ENCODE peak calls at places on chromosomes 7 and 10, in seven cellular contexts. M, T, Q, X, F, D and R are unnamed samples.
A peak's percentile ranks its signal among the peaks of the same experiment; 100 is the strongest.

GRCh38 chr10:70115948-70116682 is 16.5 kb downstream of the AIFM2 start:
- DNase-seq in M (peak; percentile 53), T (peak; percentile 59), Q (peak; percentile 76), X (no peak), F (peak; percentile 41), D (no peak), R (peak; percentile 42)

GRCh38 chr10:60448246-60448645 is 58.6 kb upstream of the ANK3 start:
- DNase-seq in M (no peak), T (no peak), Q (no peak), X (no peak), F (no peak), D (no peak), R (no peak)

GRCh38 chr10:104387130-104387888 is 33.7 kb downstream of the CFAP58 start:
- DNase-seq in M (peak; percentile 33), T (no peak), Q (no peak), X (no peak), F (no peak), D (no peak), R (no peak)

GRCh38 chr10:122162566-122163181 is 108.4 kb upstream of the BTBD16 start:
- DNase-seq in M (no peak), T (no peak), Q (no peak), X (no peak), F (no peak), D (no peak), R (no peak)

GRCh38 chr7:29968683-29969457 is 20.7 kb downstream of the SCRN1 start:
- DNase-seq in M (no peak), T (no peak), Q (no peak), X (peak; percentile 28), F (peak; percentile 92), D (no peak), R (peak; percentile 70)

GRCh38 chr7:4169505-4169904 is 512.6 kb upstream of the FOXK1 start:
- DNase-seq in M (no peak), T (no peak), Q (no peak), X (no peak), F (no peak), D (no peak), R (peak; percentile 17)

GRCh38 chr7:45451636-45452035 is 122.5 kb upstream of the ADCY1 start:
- DNase-seq in M (no peak), T (no peak), Q (no peak), X (no peak), F (peak; percentile 17), D (no peak), R (no peak)

GRCh38 chr7:974172-974571 is 1.2 kb downstream of the COX19 start:
- DNase-seq in M (peak; percentile 55), T (no peak), Q (no peak), X (no peak), F (peak; percentile 25), D (no peak), R (peak; percentile 47)

GRCh38 chr10:92279297-92279696 is 11.6 kb downstream of the CPEB3 start:
- DNase-seq in M (no peak), T (no peak), Q (no peak), X (no peak), F (peak; percentile 47), D (no peak), R (peak; percentile 12)

GRCh38 chr7:24865994-24866615 is 108.8 kb upstream of the GSDME start:
- DNase-seq in M (no peak), T (no peak), Q (no peak), X (no peak), F (no peak), D (no peak), R (no peak)

DNA sequence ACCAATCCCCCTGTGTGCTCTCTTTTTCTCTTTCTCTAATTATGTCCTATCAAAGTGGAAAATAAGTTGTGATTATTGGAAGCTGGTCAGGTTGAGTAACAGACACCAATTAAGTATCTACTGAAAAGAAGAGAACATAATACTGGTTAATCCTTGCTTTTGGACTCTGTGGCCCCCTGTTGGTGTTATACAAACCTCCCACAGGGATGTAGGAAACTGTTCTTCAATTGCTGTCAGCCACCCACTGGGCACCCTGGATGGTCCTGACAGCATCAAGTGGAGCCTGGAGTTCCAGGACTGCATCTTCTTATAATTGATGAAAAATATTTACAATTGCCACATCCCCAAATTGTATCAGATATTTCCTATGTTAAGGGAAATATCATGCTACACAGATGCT is 939.7 kb downstream of the KCNMA1 start:
- DNase-seq in M (no peak), T (no peak), Q (no peak), X (no peak), F (no peak), D (no peak), R (no peak)
- TF ChIP-seq CTCF in M (no peak), T (no peak), Q (no peak), X (no peak), F (peak; percentile 30), D (peak; percentile 7), R (peak; percentile 12)

GRCh38 chr10:32943854-32944661 is 14.0 kb downstream of the ITGB1 start:
- DNase-seq in M (no peak), T (no peak), Q (no peak), X (no peak), F (no peak), D (no peak), R (no peak)
- H3K4me3 ChIP-seq in M (no peak overlapping the region), T (no peak overlapping the region), Q (no peak overlapping the region), X (no peak overlapping the region), F (no peak overlapping the region), D (no peak overlapping the region), R (no peak overlapping the region)

DNA sequence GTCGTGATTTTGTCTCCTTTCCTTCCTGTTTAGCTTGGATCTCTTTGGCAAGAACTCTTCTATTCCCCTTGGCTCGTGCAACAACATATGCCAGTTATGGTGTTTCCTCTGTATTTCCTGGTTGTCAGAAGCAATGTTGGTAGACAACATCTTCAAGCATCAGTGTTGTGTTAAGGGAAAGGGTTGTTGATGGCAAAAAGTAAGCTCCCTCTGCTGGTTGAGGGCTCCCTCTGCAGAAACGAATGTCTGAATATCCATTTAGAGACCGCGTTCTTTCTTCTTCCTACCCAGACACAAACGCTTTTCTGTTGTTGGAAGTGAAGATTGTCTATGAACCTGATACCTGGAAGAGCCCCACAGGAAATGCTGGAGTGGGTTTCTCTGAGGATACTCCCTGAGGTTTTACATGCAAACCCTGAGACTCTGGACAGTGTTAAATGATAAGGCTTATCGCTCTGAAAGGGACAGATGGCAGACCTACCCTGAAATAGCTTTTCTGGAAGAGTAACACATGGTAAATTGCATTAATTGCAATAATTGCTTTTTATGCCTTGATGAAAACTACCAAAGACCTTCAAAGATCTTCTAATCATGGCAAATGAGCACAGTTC is 23.6 kb upstream of the C1QL3 start:
- DNase-seq in M (peak; percentile 19), T (no peak), Q (no peak), X (no peak), F (peak; percentile 73), D (no peak), R (peak; percentile 65)
- TF ChIP-seq CTCF in M (peak; percentile 50), T (peak; percentile 12), Q (peak; percentile 48), X (peak; percentile 69), F (peak; percentile 91), D (peak; percentile 75), R (peak; percentile 86)

GRCh38 chr7:158449266-158449665 is 138.4 kb downstream of the PTPRN2 start:
- DNase-seq in M (no peak), T (no peak), Q (no peak), X (no peak), F (no peak), D (no peak), R (no peak)
- H3K4me3 ChIP-seq in M (no peak overlapping the region), T (no peak overlapping the region), Q (no peak overlapping the region), X (no peak overlapping the region), F (no peak overlapping the region), D (no peak overlapping the region), R (no peak overlapping the region)

GRCh38 chr10:102432162-102432950 is at the start of gene CUEDC2:
- DNase-seq in M (peak; percentile 98), T (peak; percentile 94), Q (peak; percentile 99), X (peak; percentile 61), F (peak; percentile 98), D (peak; percentile 95), R (peak; percentile 98)
- TF ChIP-seq CTCF in M (no peak), T (no peak), Q (peak; percentile 13), X (no peak), F (no peak), D (no peak), R (no peak)